ENCODE peak calls at places on chromosomes 2 and 18, in seven cellular contexts. One of them, this sample, is unnamed.

GRCh38 chr2:241217320-241218031 is 29.0 kb downstream of the ANO7 start:
- DNase-seq in activated CD8-positive, alpha-beta T cell treated with anti-CD3 and anti-CD28 coated beads, Interleukin-2, amount 10 ng/mL, durations not matched to agents 7 days and 5 days: peak
- DNase-seq in WTC11: peak
- DNase-seq in NCI-H82: peak
- DNase-seq in globus pallidus: peak
- DNase-seq in AG04449: no peak
- DNase-seq in Peyer's patch: peak
- DNase-seq in this sample: peak

GRCh38 chr2:148603562-148603920 is 41.0 kb upstream of the EPC2 start:
- DNase-seq in AG04449: no peak
- DNase-seq in WTC11: no peak
- DNase-seq in NCI-H82: no peak
- DNase-seq in activated CD8-positive, alpha-beta T cell treated with anti-CD3 and anti-CD28 coated beads, Interleukin-2, amount 10 ng/mL, durations not matched to agents 7 days and 5 days: no peak
- DNase-seq in globus pallidus: no peak
- DNase-seq in Peyer's patch: no peak
- DNase-seq in this sample: no peak

GRCh38 chr2:121764681-121765228 is 9.3 kb downstream of the TSN start:
- DNase-seq in activated CD8-positive, alpha-beta T cell treated with anti-CD3 and anti-CD28 coated beads, Interleukin-2, amount 10 ng/mL, durations not matched to agents 7 days and 5 days: no peak
- DNase-seq in Peyer's patch: no peak
- DNase-seq in globus pallidus: no peak
- DNase-seq in NCI-H82: no peak
- DNase-seq in WTC11: no peak
- DNase-seq in AG04449: no peak
- DNase-seq in this sample: no peak

GRCh38 chr2:109614715-109615636 is 812 bp downstream of the SOWAHC start:
- DNase-seq in WTC11: peak
- DNase-seq in NCI-H82: peak
- DNase-seq in globus pallidus: no peak
- DNase-seq in activated CD8-positive, alpha-beta T cell treated with anti-CD3 and anti-CD28 coated beads, Interleukin-2, amount 10 ng/mL, durations not matched to agents 7 days and 5 days: no peak
- DNase-seq in AG04449: no peak
- DNase-seq in Peyer's patch: peak
- DNase-seq in this sample: peak

GRCh38 chr2:213766465-213766891 is 482.2 kb downstream of the SPAG16 start:
- DNase-seq in WTC11: no peak
- DNase-seq in activated CD8-positive, alpha-beta T cell treated with anti-CD3 and anti-CD28 coated beads, Interleukin-2, amount 10 ng/mL, durations not matched to agents 7 days and 5 days: no peak
- DNase-seq in NCI-H82: peak
- DNase-seq in globus pallidus: no peak
- DNase-seq in AG04449: no peak
- DNase-seq in Peyer's patch: no peak
- DNase-seq in this sample: no peak

GRCh38 chr2:72112421-72112820 is 35.2 kb downstream of the CYP26B1 start:
- DNase-seq in WTC11: no peak
- DNase-seq in NCI-H82: no peak
- DNase-seq in globus pallidus: no peak
- DNase-seq in Peyer's patch: no peak
- DNase-seq in activated CD8-positive, alpha-beta T cell treated with anti-CD3 and anti-CD28 coated beads, Interleukin-2, amount 10 ng/mL, durations not matched to agents 7 days and 5 days: no peak
- DNase-seq in AG04449: peak
- DNase-seq in this sample: no peak

GRCh38 chr18:8212893-8213805 is 396.1 kb upstream of the RAB12 start:
- DNase-seq in Peyer's patch: no peak
- DNase-seq in activated CD8-positive, alpha-beta T cell treated with anti-CD3 and anti-CD28 coated beads, Interleukin-2, amount 10 ng/mL, durations not matched to agents 7 days and 5 days: no peak
- DNase-seq in globus pallidus: no peak
- DNase-seq in WTC11: no peak
- DNase-seq in AG04449: peak
- DNase-seq in NCI-H82: no peak
- DNase-seq in this sample: no peak

GRCh38 chr2:168118733-168119518 is 128.5 kb downstream of the STK39 start:
- DNase-seq in activated CD8-positive, alpha-beta T cell treated with anti-CD3 and anti-CD28 coated beads, Interleukin-2, amount 10 ng/mL, durations not matched to agents 7 days and 5 days: peak
- DNase-seq in AG04449: peak
- DNase-seq in NCI-H82: peak
- DNase-seq in globus pallidus: peak
- DNase-seq in WTC11: no peak
- DNase-seq in Peyer's patch: no peak
- DNase-seq in this sample: no peak

This sample was measured in upper lobe of right lung.